ENCODE peak calls at places on chromosomes 6 and 20, in five cellular contexts. X, B, D, J and S are unnamed samples.

GRCh38 chr6:102114402-102114801 is 720.9 kb downstream of the GRIK2 start:
- DNase-seq in D (peak), X (no peak), B (no peak), J (no peak), S (no peak)

GRCh38 chr6:146544783-146545182 is 1.1 kb downstream of the RAB32 start:
- DNase-seq in X (no peak), B (no peak), D (no peak), J (no peak), S (no peak)

GRCh38 chr6:41966961-41967311 is 25.3 kb upstream of the CCND3 start:
- DNase-seq in J (no peak), B (peak), X (no peak), D (peak), S (peak)

GRCh38 chr6:88165087-88165876 is 865 bp downstream of the CNR1 start:
- DNase-seq in J (no peak), B (no peak), X (no peak), D (no peak), S (no peak)

GRCh38 chr6:2970753-2971419 is 481 bp downstream of the SERPINB6 start:
- DNase-seq in D (peak), J (peak), B (peak), X (peak), S (peak)

GRCh38 chr6:63121166-63121565 is 90.1 kb upstream of the FKBP1C start:
- DNase-seq in X (no peak), J (no peak), D (no peak), B (no peak), S (no peak)

GRCh38 chr6:166632731-166633130 is 5.7 kb upstream of the RPS6KA2 start:
- DNase-seq in D (no peak), J (no peak), X (no peak), B (no peak), S (no peak)

GRCh38 chr20:55446301-55446700 is 559.0 kb downstream of the CBLN4 start:
- DNase-seq in B (no peak), D (no peak), J (no peak), X (no peak), S (no peak)

GRCh38 chr6:15129872-15130271 is 116.0 kb upstream of the JARID2 start:
- DNase-seq in D (no peak), B (no peak), X (no peak), J (no peak), S (no peak)

GRCh38 chr20:20211274-20211987 is 156.5 kb upstream of the INSM1 start:
- DNase-seq in B (peak), X (no peak), D (no peak), J (no peak), S (peak)

GRCh38 chr6:43897571-43898302 is 127.7 kb downstream of the VEGFA start:
- DNase-seq in D (no peak), J (no peak), B (no peak), X (no peak), S (no peak)

GRCh38 chr20:24503352-24503931 is 34.0 kb downstream of the SYNDIG1 start:
- DNase-seq in D (no peak), J (no peak), B (peak), X (peak), S (peak)

GRCh38 chr6:110530671-110531070 is 54.3 kb upstream of the SLC22A16 start:
- DNase-seq in B (no peak), X (no peak), D (no peak), J (no peak), S (no peak)

GRCh38 chr6:110538416-110539060 is 62.1 kb upstream of the SLC22A16 start:
- DNase-seq in J (no peak), D (no peak), X (no peak), B (no peak), S (peak)

GRCh38 chr6:110532401-110532800 is 56.0 kb upstream of the SLC22A16 start:
- DNase-seq in D (no peak), X (no peak), J (no peak), B (no peak), S (no peak)

GRCh38 chr6:110537208-110538123 is 61.1 kb upstream of the SLC22A16 start:
- DNase-seq in D (no peak), X (no peak), B (peak), J (no peak), S (peak)

DNA sequence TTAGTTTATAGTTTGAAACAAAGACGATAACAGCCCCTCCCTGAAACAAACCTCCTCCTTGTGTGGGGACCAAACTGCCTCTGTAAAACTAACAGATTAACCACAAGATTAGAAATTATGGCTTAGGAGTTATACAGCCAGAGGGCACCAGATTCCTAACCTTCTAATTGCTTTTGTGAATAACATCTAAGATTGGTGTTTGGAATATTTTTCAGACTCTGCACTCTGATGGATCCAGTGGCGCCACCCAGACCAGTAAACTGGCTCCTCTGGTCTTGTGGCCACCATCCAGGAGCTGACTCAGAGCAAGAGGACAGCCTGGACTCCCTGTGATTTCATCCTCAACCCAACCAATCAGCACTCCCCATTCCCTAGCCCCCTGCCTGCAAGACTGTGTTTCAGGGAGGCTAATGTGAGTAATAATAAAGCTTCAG is 58.3 kb upstream of the SLC22A16 start:
- DNase-seq in X (no peak), D (no peak), J (no peak), B (peak), S (peak)
- TF ChIP-seq CTCF in X (no peak), D (no peak), J (no peak), B (no peak), S (peak)

DNA sequence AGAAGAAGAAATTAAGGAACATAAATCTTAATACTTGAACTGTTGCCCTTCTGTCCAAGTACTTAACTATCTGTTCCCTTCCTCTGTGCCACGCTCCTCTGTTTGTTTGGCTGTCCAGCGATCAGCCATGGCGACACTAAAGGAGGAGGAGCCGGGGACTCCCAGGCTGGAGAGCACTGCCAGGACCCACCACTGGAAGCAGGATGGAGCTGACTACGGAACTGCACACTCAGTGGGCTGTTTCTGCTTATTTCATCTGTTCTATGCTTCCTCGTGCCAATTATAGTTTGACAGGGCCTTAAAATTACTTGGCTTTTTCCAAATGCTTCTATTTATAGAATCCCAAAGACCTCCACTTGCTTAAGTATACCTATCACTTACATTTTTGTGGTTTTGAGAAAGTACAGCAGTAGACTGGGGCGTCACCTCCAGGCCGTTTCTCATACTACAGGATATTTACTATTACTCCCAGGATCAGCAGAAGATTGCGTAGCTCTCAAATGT is 17.1 kb downstream of the IRF4 start:
- DNase-seq in J (no peak), D (peak), B (peak), X (peak), S (peak)
- TF ChIP-seq CTCF in J (no peak), D (no peak), B (peak), X (peak), S (peak)

GRCh38 chr6:122178988-122179387 is 220.5 kb upstream of the HSF2 start:
- DNase-seq in D (no peak), B (no peak), J (no peak), X (no peak), S (no peak)

GRCh38 chr6:122184260-122184934 is 215.1 kb upstream of the HSF2 start:
- DNase-seq in X (no peak), J (no peak), B (peak), D (no peak), S (peak)

DNA sequence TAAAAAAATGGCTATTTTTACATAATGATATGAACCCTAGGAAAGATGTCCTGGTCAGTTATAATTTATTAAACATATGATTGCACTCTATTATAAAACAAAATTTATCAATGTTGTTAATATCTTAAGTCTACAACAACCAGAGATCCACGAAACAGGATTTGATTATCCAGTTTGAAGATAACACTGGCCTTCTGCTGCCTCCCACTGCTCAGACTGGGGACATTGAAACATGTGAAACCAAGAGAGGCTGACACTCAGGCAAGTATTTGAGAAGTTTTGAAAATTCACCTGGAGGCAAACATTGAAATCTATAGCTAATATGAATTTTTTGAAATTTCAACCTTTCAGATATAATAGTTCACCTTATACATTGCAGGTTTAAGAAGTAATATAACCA is 219.3 kb upstream of the HSF2 start:
- DNase-seq in X (no peak), D (no peak), B (peak), J (no peak), S (no peak)
- TF ChIP-seq CTCF in X (no peak), D (no peak), B (peak), J (no peak), S (peak)

DNA sequence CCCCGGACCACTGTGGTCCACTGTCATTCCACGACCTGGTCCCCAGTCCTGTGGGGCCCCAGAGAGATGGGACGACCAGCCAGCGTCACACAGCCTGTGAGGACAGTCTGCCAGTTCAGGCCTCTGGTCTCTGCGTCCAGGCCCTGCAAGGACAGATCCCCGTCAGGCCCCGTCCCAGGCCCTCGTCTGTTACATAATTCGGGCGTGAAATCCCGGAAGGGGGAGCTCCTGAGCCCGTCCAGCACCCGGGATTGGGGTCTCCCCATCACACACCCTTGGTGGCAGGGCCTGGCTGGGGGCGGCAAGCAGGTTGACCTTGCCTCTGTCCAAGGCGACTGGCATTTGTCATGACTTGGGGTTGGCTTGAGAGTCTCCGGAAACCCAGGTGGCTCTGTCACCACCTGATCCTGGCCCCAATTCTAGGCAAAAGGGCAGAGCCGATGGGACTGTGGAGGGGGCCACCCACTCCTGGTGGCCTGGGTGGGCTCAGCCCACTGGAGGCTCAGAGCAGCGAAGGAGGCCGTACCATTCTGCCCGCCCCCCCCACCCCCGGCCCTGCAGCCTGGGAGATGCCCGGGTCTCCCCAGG is 73.8 kb upstream of the GATA5 start:
- DNase-seq in X (no peak), D (no peak), B (no peak), J (no peak), S (no peak)
- TF ChIP-seq CTCF in X (no peak), D (no peak), B (no peak), J (no peak), S (no peak)

DNA sequence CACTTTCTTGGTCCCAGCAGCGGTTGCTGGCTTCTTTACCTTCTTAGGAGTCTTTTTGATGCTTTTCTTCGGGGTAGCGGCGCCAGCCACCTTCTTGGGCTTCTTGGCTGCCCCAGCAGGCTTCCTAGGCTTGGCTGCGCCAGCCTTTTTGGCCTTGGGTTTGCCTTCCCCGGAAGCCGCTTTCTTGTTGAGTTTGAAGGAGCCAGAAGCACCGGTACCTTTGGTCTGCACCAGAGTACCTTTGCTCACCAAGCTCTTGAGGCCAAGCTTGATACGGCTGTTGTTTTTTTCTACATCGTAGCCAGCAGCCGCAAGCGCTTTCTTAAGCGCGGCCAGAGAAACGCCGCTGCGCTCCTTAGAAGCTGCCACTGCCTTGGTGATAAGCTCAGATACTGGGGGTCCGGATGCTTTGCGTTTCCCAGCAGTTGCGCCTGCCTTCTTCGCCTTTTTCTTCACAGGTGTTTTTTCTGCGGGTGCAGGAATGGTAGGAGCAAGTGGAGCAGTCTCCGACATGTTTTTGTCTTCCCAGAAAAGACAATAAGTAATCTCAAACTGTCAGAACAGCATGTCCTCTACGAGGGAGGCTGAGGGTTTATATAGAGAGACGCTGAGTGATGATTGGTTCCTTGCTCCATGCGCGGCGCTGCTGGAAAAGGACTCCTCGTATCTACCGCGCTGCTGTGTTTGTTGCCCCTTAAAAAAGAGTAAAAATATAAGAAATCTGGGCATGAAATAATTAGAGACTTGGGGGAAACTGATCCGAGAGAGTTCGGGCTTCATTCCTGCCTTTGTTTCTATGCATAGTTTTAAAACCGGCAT is 130.4 kb upstream of the BTN3A2 start:
- DNase-seq in J (peak), D (peak), B (peak), X (no peak), S (peak)
- TF ChIP-seq CTCF in J (no peak), D (no peak), B (no peak), X (no peak), S (no peak)

DNA sequence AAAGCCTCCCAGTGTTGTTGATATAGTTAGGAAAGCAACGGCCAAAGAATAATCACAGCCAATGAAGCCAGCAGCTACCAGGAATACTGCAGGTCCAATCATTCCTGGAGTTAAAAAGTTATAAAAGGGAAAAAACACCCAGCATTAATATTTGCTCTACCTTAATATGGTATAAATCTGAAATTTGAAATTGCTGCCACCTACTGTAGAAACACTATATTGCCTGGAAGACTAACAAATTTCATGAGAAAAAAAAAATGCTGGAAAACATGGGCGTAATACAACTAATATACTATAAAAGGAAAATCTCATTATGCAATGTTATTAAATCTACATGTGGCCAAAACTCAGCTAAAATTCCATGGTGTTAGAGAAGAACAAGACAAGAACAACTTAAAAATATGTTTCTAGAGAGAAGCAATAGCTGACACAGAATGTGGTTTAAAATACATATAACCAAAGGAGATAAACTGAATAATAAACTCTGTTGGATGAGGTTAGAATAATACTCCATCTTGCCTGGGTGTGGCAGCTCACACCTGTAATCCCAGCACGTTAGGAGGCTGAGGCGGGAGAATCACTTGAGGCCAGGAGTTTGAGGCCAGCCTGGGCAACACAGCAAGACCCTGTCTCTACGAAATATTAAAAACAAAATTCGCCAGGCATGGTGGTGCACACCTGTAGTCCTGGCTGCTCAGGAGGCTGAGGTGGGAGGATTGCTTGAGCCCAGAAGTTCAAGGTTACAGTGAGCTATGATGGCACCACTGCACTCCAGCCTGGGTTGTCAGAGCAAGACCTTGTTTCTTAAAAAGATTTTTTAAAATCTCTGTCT is 43.1 kb downstream of the SLC17A5 start:
- DNase-seq in J (no peak), X (no peak), D (no peak), B (peak), S (peak)
- TF ChIP-seq CTCF in J (peak), X (peak), D (peak), B (peak), S (peak)